ENCODE peak calls at places on chromosomes 12 and 14, in nine cellular contexts. One of them, this sample, is unnamed.

GRCh38 chr14:80941241-80942157 is at the start of gene CEP128:
- DNase-seq in fibroblast of pulmonary artery: peak
- DNase-seq in keratinocyte: peak
- DNase-seq in vagina: no peak
- DNase-seq in suprapubic skin: peak
- DNase-seq in A673: peak
- DNase-seq in activated B cell treated with CpG ODN at 0.5 μM for 24 hours: peak
- DNase-seq in BE2C: peak
- DNase-seq in choroid plexus epithelial cell: peak
- DNase-seq in this sample: peak

GRCh38 chr14:64724578-64724930 is 20.3 kb downstream of the PLEKHG3 start:
- DNase-seq in fibroblast of pulmonary artery: no peak
- DNase-seq in keratinocyte: no peak
- DNase-seq in vagina: no peak
- DNase-seq in suprapubic skin: no peak
- DNase-seq in A673: no peak
- DNase-seq in activated B cell treated with CpG ODN at 0.5 μM for 24 hours: no peak
- DNase-seq in BE2C: peak
- DNase-seq in choroid plexus epithelial cell: no peak
- DNase-seq in this sample: no peak

GRCh38 chr14:95157987-95158712 is 821 bp upstream of the DICER1 start:
- DNase-seq in fibroblast of pulmonary artery: no peak
- DNase-seq in keratinocyte: no peak
- DNase-seq in vagina: no peak
- DNase-seq in suprapubic skin: no peak
- DNase-seq in A673: no peak
- DNase-seq in activated B cell treated with CpG ODN at 0.5 μM for 24 hours: no peak
- DNase-seq in BE2C: no peak
- DNase-seq in choroid plexus epithelial cell: no peak
- DNase-seq in this sample: no peak

GRCh38 chr12:130791699-130792098 is 47.4 kb downstream of the STX2 start:
- DNase-seq in fibroblast of pulmonary artery: no peak
- DNase-seq in keratinocyte: no peak
- DNase-seq in vagina: no peak
- DNase-seq in suprapubic skin: no peak
- DNase-seq in A673: no peak
- DNase-seq in activated B cell treated with CpG ODN at 0.5 μM for 24 hours: no peak
- DNase-seq in BE2C: no peak
- DNase-seq in choroid plexus epithelial cell: no peak
- DNase-seq in this sample: no peak

GRCh38 chr14:69451941-69452340 is 32.6 kb upstream of the PLEKHD1 start:
- DNase-seq in fibroblast of pulmonary artery: no peak
- DNase-seq in keratinocyte: no peak
- DNase-seq in vagina: no peak
- DNase-seq in suprapubic skin: no peak
- DNase-seq in A673: no peak
- DNase-seq in activated B cell treated with CpG ODN at 0.5 μM for 24 hours: no peak
- DNase-seq in BE2C: no peak
- DNase-seq in choroid plexus epithelial cell: no peak
- DNase-seq in this sample: no peak

GRCh38 chr12:19058235-19059021 is 71.1 kb upstream of the PLEKHA5 start:
- DNase-seq in fibroblast of pulmonary artery: peak
- DNase-seq in keratinocyte: no peak
- DNase-seq in vagina: no peak
- DNase-seq in suprapubic skin: no peak
- DNase-seq in A673: no peak
- DNase-seq in activated B cell treated with CpG ODN at 0.5 μM for 24 hours: no peak
- DNase-seq in BE2C: peak
- DNase-seq in choroid plexus epithelial cell: peak
- DNase-seq in this sample: no peak

GRCh38 chr12:11497995-11498394 is 102.6 kb upstream of the PRB2 start:
- DNase-seq in fibroblast of pulmonary artery: no peak
- DNase-seq in keratinocyte: no peak
- DNase-seq in vagina: no peak
- DNase-seq in suprapubic skin: no peak
- DNase-seq in A673: no peak
- DNase-seq in activated B cell treated with CpG ODN at 0.5 μM for 24 hours: no peak
- DNase-seq in BE2C: no peak
- DNase-seq in choroid plexus epithelial cell: no peak
- DNase-seq in this sample: no peak

GRCh38 chr12:54991161-54991991 is 6.8 kb upstream of the TESPA1 start:
- DNase-seq in fibroblast of pulmonary artery: no peak
- DNase-seq in keratinocyte: no peak
- DNase-seq in vagina: no peak
- DNase-seq in suprapubic skin: no peak
- DNase-seq in A673: no peak
- DNase-seq in activated B cell treated with CpG ODN at 0.5 μM for 24 hours: peak
- DNase-seq in BE2C: no peak
- DNase-seq in choroid plexus epithelial cell: peak
- DNase-seq in this sample: no peak

GRCh38 chr12:4977104-4977503 is 66.6 kb upstream of the KCNA5 start:
- DNase-seq in fibroblast of pulmonary artery: no peak
- DNase-seq in keratinocyte: no peak
- DNase-seq in vagina: no peak
- DNase-seq in suprapubic skin: no peak
- DNase-seq in A673: no peak
- DNase-seq in activated B cell treated with CpG ODN at 0.5 μM for 24 hours: no peak
- DNase-seq in BE2C: no peak
- DNase-seq in choroid plexus epithelial cell: no peak
- DNase-seq in this sample: no peak

GRCh38 chr14:31208546-31209424 is 1.2 kb upstream of the HECTD1 start:
- DNase-seq in fibroblast of pulmonary artery: no peak
- DNase-seq in keratinocyte: no peak
- DNase-seq in vagina: no peak
- DNase-seq in suprapubic skin: no peak
- DNase-seq in A673: no peak
- DNase-seq in activated B cell treated with CpG ODN at 0.5 μM for 24 hours: no peak
- DNase-seq in BE2C: peak
- DNase-seq in choroid plexus epithelial cell: no peak
- DNase-seq in this sample: no peak

GRCh38 chr12:116675339-116676107 is 62.3 kb downstream of the SPRING1 start:
- DNase-seq in fibroblast of pulmonary artery: no peak
- DNase-seq in keratinocyte: no peak
- DNase-seq in vagina: no peak
- DNase-seq in suprapubic skin: peak
- DNase-seq in A673: no peak
- DNase-seq in activated B cell treated with CpG ODN at 0.5 μM for 24 hours: no peak
- DNase-seq in BE2C: no peak
- DNase-seq in choroid plexus epithelial cell: no peak
- DNase-seq in this sample: no peak

GRCh38 chr12:116318738-116319050 is 41.2 kb upstream of the MED13L start:
- DNase-seq in fibroblast of pulmonary artery: no peak
- DNase-seq in keratinocyte: no peak
- DNase-seq in vagina: no peak
- DNase-seq in suprapubic skin: no peak
- DNase-seq in A673: no peak
- DNase-seq in activated B cell treated with CpG ODN at 0.5 μM for 24 hours: no peak
- DNase-seq in BE2C: no peak
- DNase-seq in choroid plexus epithelial cell: no peak
- DNase-seq in this sample: no peak

GRCh38 chr12:98399532-98399931 is 115.9 kb upstream of the TMPO start:
- DNase-seq in fibroblast of pulmonary artery: peak
- DNase-seq in keratinocyte: no peak
- DNase-seq in vagina: no peak
- DNase-seq in suprapubic skin: no peak
- DNase-seq in A673: peak
- DNase-seq in activated B cell treated with CpG ODN at 0.5 μM for 24 hours: no peak
- DNase-seq in BE2C: no peak
- DNase-seq in choroid plexus epithelial cell: peak
- DNase-seq in this sample: peak

GRCh38 chr14:55160989-55161388 is 30.4 kb downstream of the DLGAP5 start:
- DNase-seq in fibroblast of pulmonary artery: peak
- DNase-seq in keratinocyte: no peak
- DNase-seq in vagina: no peak
- DNase-seq in suprapubic skin: no peak
- DNase-seq in A673: peak
- DNase-seq in activated B cell treated with CpG ODN at 0.5 μM for 24 hours: no peak
- DNase-seq in BE2C: no peak
- DNase-seq in choroid plexus epithelial cell: peak
- DNase-seq in this sample: no peak

GRCh38 chr14:51653855-51654548 is 2.3 kb downstream of the FRMD6 start:
- DNase-seq in fibroblast of pulmonary artery: peak
- DNase-seq in keratinocyte: no peak
- DNase-seq in vagina: no peak
- DNase-seq in suprapubic skin: no peak
- DNase-seq in A673: no peak
- DNase-seq in activated B cell treated with CpG ODN at 0.5 μM for 24 hours: no peak
- DNase-seq in BE2C: no peak
- DNase-seq in choroid plexus epithelial cell: no peak
- DNase-seq in this sample: no peak

GRCh38 chr14:51650721-51651387 is 856 bp upstream of the FRMD6 start:
- DNase-seq in fibroblast of pulmonary artery: no peak
- DNase-seq in keratinocyte: no peak
- DNase-seq in vagina: no peak
- DNase-seq in suprapubic skin: peak
- DNase-seq in A673: no peak
- DNase-seq in activated B cell treated with CpG ODN at 0.5 μM for 24 hours: no peak
- DNase-seq in BE2C: no peak
- DNase-seq in choroid plexus epithelial cell: no peak
- DNase-seq in this sample: no peak

GRCh38 chr14:51653096-51653814 is 1.5 kb downstream of the FRMD6 start:
- DNase-seq in fibroblast of pulmonary artery: peak
- DNase-seq in keratinocyte: no peak
- DNase-seq in vagina: no peak
- DNase-seq in suprapubic skin: no peak
- DNase-seq in A673: peak
- DNase-seq in activated B cell treated with CpG ODN at 0.5 μM for 24 hours: no peak
- DNase-seq in BE2C: no peak
- DNase-seq in choroid plexus epithelial cell: peak
- DNase-seq in this sample: no peak

GRCh38 chr14:51651388-51652167 is at the start of gene FRMD6:
- DNase-seq in fibroblast of pulmonary artery: peak
- DNase-seq in keratinocyte: peak
- DNase-seq in vagina: no peak
- DNase-seq in suprapubic skin: peak
- DNase-seq in A673: peak
- DNase-seq in activated B cell treated with CpG ODN at 0.5 μM for 24 hours: peak
- DNase-seq in BE2C: peak
- DNase-seq in choroid plexus epithelial cell: peak
- DNase-seq in this sample: peak

GRCh38 chr14:51652168-51653095 is 722 bp downstream of the FRMD6 start:
- DNase-seq in fibroblast of pulmonary artery: no peak
- DNase-seq in keratinocyte: no peak
- DNase-seq in vagina: no peak
- DNase-seq in suprapubic skin: peak
- DNase-seq in A673: no peak
- DNase-seq in activated B cell treated with CpG ODN at 0.5 μM for 24 hours: no peak
- DNase-seq in BE2C: peak
- DNase-seq in choroid plexus epithelial cell: no peak
- DNase-seq in this sample: no peak
- TF ChIP-seq CTCF in fibroblast of pulmonary artery: no peak
- TF ChIP-seq CTCF in keratinocyte: no peak
- TF ChIP-seq CTCF in vagina: no peak
- TF ChIP-seq CTCF in suprapubic skin: no peak
- TF ChIP-seq CTCF in A673: peak
- TF ChIP-seq CTCF in activated B cell treated with CpG ODN at 0.5 μM for 24 hours: no peak
- TF ChIP-seq CTCF in BE2C: no peak
- TF ChIP-seq CTCF in choroid plexus epithelial cell: no peak
- TF ChIP-seq CTCF in this sample: peak

DNA sequence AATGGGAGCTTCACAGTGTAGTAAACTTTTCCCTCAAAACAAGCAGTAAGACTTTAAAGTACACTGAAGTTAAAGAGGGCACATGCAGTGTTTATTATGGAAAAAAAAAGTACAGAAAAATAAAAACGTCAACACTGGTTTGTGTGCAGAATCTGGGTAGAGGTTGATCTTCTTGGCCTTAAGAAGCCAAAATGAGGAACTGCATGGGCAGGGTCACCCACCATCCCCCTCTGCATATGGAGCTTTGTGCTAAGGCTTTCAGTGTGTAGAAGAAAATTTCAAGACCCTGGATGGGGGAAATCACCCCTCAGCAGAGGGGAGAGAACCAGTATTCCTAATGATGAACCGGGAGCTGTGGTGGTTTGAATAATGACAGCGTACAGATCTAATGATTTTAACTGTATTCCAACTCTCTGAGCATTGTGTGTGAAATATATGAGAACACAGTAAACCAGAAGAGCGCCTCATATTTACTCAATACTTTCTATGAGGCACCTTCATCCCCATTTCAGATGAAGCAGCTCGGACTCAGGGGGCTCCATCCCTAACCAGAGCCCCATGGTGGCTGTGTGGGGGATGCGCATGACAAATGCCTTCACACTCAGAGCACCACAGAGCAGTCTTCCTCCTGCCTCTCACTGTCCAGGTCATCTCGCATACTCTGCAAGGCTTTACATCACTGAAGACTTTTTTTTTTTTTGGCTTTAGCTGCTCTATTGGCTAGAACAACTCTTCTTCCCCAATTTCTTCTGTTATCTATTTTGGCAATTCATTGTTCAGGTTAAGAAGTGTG is 33.4 kb downstream of the ACADS start:
- DNase-seq in fibroblast of pulmonary artery: no peak
- DNase-seq in keratinocyte: no peak
- DNase-seq in vagina: no peak
- DNase-seq in suprapubic skin: no peak
- DNase-seq in A673: no peak
- DNase-seq in activated B cell treated with CpG ODN at 0.5 μM for 24 hours: no peak
- DNase-seq in BE2C: no peak
- DNase-seq in choroid plexus epithelial cell: no peak
- DNase-seq in this sample: no peak
- TF ChIP-seq CTCF in fibroblast of pulmonary artery: no peak
- TF ChIP-seq CTCF in keratinocyte: no peak
- TF ChIP-seq CTCF in vagina: no peak
- TF ChIP-seq CTCF in suprapubic skin: no peak
- TF ChIP-seq CTCF in A673: no peak
- TF ChIP-seq CTCF in activated B cell treated with CpG ODN at 0.5 μM for 24 hours: no peak
- TF ChIP-seq CTCF in BE2C: no peak
- TF ChIP-seq CTCF in choroid plexus epithelial cell: no peak
- TF ChIP-seq CTCF in this sample: no peak

GRCh38 chr12:103705098-103705497 is 118.0 kb downstream of the STAB2 start:
- DNase-seq in fibroblast of pulmonary artery: no peak
- DNase-seq in keratinocyte: no peak
- DNase-seq in vagina: no peak
- DNase-seq in suprapubic skin: no peak
- DNase-seq in A673: no peak
- DNase-seq in activated B cell treated with CpG ODN at 0.5 μM for 24 hours: no peak
- DNase-seq in BE2C: no peak
- DNase-seq in choroid plexus epithelial cell: no peak
- DNase-seq in this sample: no peak

GRCh38 chr12:103705927-103706326 is 118.9 kb downstream of the STAB2 start:
- DNase-seq in fibroblast of pulmonary artery: no peak
- DNase-seq in keratinocyte: no peak
- DNase-seq in vagina: no peak
- DNase-seq in suprapubic skin: no peak
- DNase-seq in A673: no peak
- DNase-seq in activated B cell treated with CpG ODN at 0.5 μM for 24 hours: no peak
- DNase-seq in BE2C: no peak
- DNase-seq in choroid plexus epithelial cell: no peak
- DNase-seq in this sample: no peak
- TF ChIP-seq CTCF in fibroblast of pulmonary artery: peak
- TF ChIP-seq CTCF in keratinocyte: peak
- TF ChIP-seq CTCF in vagina: no peak
- TF ChIP-seq CTCF in suprapubic skin: no peak
- TF ChIP-seq CTCF in A673: peak
- TF ChIP-seq CTCF in activated B cell treated with CpG ODN at 0.5 μM for 24 hours: no peak
- TF ChIP-seq CTCF in BE2C: peak
- TF ChIP-seq CTCF in choroid plexus epithelial cell: peak
- TF ChIP-seq CTCF in this sample: no peak

GRCh38 chr12:118256352-118256751 is 116.4 kb downstream of the TAOK3 start:
- DNase-seq in fibroblast of pulmonary artery: no peak
- DNase-seq in keratinocyte: no peak
- DNase-seq in vagina: no peak
- DNase-seq in suprapubic skin: no peak
- DNase-seq in A673: no peak
- DNase-seq in activated B cell treated with CpG ODN at 0.5 μM for 24 hours: no peak
- DNase-seq in BE2C: no peak
- DNase-seq in choroid plexus epithelial cell: no peak
- DNase-seq in this sample: no peak

GRCh38 chr12:118259079-118259478 is 113.6 kb downstream of the TAOK3 start:
- DNase-seq in fibroblast of pulmonary artery: peak
- DNase-seq in keratinocyte: no peak
- DNase-seq in vagina: no peak
- DNase-seq in suprapubic skin: no peak
- DNase-seq in A673: no peak
- DNase-seq in activated B cell treated with CpG ODN at 0.5 μM for 24 hours: no peak
- DNase-seq in BE2C: peak
- DNase-seq in choroid plexus epithelial cell: no peak
- DNase-seq in this sample: no peak
- TF ChIP-seq CTCF in fibroblast of pulmonary artery: no peak
- TF ChIP-seq CTCF in keratinocyte: no peak
- TF ChIP-seq CTCF in vagina: no peak
- TF ChIP-seq CTCF in suprapubic skin: no peak
- TF ChIP-seq CTCF in A673: no peak
- TF ChIP-seq CTCF in activated B cell treated with CpG ODN at 0.5 μM for 24 hours: no peak
- TF ChIP-seq CTCF in BE2C: no peak
- TF ChIP-seq CTCF in choroid plexus epithelial cell: no peak
- TF ChIP-seq CTCF in this sample: no peak

This sample was measured in CD14-positive monocyte.